ENCODE peak calls at places on chromosomes 3 and 15, in six cellular contexts. N is hepatocyte, L is GM23338, P is PC-3, M is neural progenitor cell, Q is HCT116. S is an unnamed sample.

GRCh38 chr15:93088981-93089854 is at the start of gene RGMA:
- DNase-seq in N (peak), L (peak), P (no peak), M (peak), Q (no peak), S (no peak)

GRCh38 chr3:43649365-43649968 is 27.7 kb upstream of the ANO10 start:
- DNase-seq in N (no peak), L (peak), P (no peak), M (peak), Q (no peak), S (no peak)

GRCh38 chr15:77886805-77887448 is 190.6 kb downstream of the TBC1D2B start:
- DNase-seq in N (no peak), L (no peak), P (no peak), M (no peak), Q (no peak), S (no peak)

GRCh38 chr3:115615001-115615447 is 8.3 kb upstream of the GAP43 start:
- DNase-seq in N (peak), L (peak), P (peak), M (peak), Q (peak), S (no peak)

GRCh38 chr3:143430582-143430981 is 311.0 kb downstream of the CHST2 start:
- DNase-seq in N (no peak), L (no peak), P (no peak), M (no peak), Q (no peak), S (no peak)

GRCh38 chr3:32836601-32837000 is 18.8 kb downstream of the TRIM71 start:
- DNase-seq in N (no peak), L (no peak), P (no peak), M (no peak), Q (no peak), S (no peak)

GRCh38 chr3:44915702-44916438 is 41.5 kb downstream of the TGM4 start:
- DNase-seq in N (no peak), L (peak), P (no peak), M (peak), Q (no peak), S (no peak)

GRCh38 chr15:90174140-90174891 is 26.8 kb upstream of the SEMA4B start:
- DNase-seq in N (peak), L (peak), P (no peak), M (no peak), Q (no peak), S (no peak)

GRCh38 chr3:195883160-195883559 is 25.2 kb downstream of the TNK2 start:
- DNase-seq in N (no peak), L (no peak), P (no peak), M (no peak), Q (no peak), S (no peak)

GRCh38 chr3:195883801-195884200 is 24.6 kb downstream of the TNK2 start:
- DNase-seq in N (no peak), L (no peak), P (no peak), M (no peak), Q (no peak), S (no peak)

GRCh38 chr3:195884691-195885035 is 23.7 kb downstream of the TNK2 start:
- DNase-seq in N (no peak), L (no peak), P (no peak), M (no peak), Q (no peak), S (no peak)

GRCh38 chr3:195886181-195887141 is 21.9 kb downstream of the TNK2 start:
- DNase-seq in N (no peak), L (no peak), P (peak), M (no peak), Q (no peak), S (no peak)

DNA sequence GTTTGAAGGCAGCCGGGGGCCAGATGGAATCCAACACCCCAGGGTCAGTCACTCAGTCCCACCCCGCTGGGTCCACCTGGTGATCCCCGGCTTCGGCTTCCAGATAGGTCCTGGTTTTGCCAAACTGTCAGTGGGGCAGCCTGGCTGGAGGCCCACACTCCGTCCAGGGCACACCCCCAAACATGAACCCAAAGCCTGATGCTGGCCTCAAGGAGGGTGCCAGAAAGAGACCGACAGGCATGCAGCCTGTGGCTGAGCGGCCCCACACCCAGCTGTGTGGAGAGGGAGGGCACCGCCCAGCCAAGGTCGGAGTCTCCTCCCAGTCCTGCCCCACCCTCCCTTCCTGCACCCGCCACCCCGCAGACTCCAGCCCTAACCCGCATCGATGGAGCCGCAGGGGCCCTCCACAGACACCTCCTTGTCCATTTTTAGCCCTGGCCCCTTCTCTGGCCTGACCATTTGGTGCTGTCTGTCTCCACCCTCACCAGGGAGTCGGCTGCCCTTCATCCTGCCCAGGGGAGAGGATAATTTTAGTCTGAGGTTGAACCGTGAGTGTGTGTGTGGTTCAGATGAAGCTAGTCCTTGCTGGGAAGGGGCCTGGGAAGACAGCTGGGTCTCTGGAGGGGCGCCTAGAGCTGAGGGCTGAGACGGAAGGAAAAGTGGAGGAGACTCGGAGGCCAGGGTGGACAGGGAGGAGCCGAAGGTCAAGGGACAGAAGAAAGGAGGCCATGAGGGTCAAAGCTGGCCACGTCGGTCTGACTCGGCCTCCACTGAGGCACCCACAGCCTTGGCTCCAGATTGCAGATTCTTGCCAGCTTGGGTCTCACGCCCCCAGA is 23.1 kb downstream of the TNK2 start:
- DNase-seq in N (no peak), L (no peak), P (no peak), M (no peak), Q (no peak), S (no peak)
- TF ChIP-seq EZH2phosphoT487 in N (no peak), L (no peak), P (no peak), M (no peak), Q (no peak), S (no peak)

DNA sequence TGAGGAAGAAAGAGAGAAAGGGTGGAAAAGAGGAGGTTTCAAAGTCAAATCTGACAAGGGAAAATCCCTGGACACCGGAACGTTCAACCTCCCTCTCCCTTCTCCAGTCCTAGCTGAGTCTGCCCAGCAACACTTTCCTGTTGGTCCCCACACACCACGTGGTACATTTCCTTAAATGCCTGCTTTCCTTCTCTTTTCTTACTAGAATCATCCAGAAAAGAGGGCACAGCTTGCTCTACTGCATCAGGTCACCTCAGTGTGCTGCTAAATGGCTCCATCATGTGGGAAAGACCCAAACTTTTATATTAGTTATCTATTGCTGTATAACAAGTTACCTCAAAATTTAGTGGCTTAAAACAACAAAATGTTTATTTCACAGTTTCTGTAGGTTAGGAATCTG is 181.2 kb downstream of the NECTIN3 start:
- DNase-seq in N (peak), L (peak), P (peak), M (no peak), Q (no peak), S (no peak)
- TF ChIP-seq EZH2phosphoT487 in N (no peak), L (no peak), P (no peak), M (no peak), Q (no peak), S (no peak)

DNA sequence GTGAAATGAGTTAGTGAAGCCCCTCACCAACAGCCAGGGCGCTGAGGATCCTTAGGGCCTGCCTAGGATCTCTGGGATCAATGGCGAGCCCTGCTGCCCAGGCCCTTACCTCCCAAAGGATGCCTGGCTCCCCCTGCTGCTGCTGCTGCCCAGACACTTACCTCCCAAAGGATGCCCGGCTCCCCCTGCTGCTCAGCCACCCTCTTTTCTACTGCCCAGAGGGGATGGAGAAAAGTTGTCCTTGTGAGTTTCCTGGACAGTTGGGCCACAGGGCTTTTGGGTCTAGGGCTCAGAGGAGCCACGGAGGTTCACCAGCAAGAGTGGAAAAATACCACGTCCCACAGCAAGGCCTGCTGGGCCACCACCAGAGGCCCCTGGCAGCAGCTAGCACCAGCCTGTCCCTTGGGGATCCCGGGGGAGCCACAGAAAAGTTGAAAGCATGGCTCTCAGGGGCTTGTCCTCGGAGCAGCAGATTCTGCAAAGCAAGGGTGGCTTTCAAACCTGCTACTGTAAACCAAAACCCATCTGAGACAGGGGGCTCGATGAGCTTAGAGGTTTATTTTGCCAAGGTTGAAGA is 59.4 kb downstream of the SLC6A6 start:
- DNase-seq in N (peak), L (peak), P (peak), M (peak), Q (peak), S (peak)
- TF ChIP-seq EZH2phosphoT487 in N (no peak), L (no peak), P (no peak), M (no peak), Q (no peak), S (no peak)

DNA sequence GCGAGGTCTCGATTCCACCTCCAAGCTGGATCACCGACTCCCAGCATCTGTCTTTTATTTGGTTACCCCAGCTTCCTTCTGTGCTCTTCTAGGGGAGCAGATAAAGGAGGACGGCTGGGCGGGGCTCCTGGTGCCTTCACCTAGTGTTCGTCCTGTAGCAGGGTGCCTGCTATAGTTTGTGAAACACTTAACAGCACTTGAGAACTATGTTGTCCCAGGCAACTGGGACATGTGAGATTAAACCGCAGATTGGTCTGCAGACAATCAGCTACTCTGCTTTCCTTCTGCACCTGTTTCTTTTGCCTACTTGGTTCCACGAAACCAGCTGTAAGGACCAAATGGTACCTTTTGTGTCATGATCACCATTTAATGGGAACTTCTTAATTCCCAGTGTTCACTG is 91.7 kb downstream of the ZNF621 start:
- DNase-seq in N (no peak), L (peak), P (no peak), M (peak), Q (no peak), S (no peak)
- TF ChIP-seq EZH2phosphoT487 in N (no peak), L (no peak), P (no peak), M (no peak), Q (no peak), S (no peak)

S was measured in OCI-LY7.